ENCODE peak calls at places on chromosomes 12 and 14, in four cellular contexts. One of them, this sample, is unnamed.

GRCh38 chr12:4816776-4817530 is 92.8 kb upstream of the KCNA1 start:
- DNase-seq in K562: no peak
- DNase-seq in HCT116: no peak
- DNase-seq in HepG2: no peak
- DNase-seq in this sample: no peak

GRCh38 chr14:84804498-84805294 is 725.2 kb upstream of the FLRT2 start:
- DNase-seq in K562: no peak
- DNase-seq in HCT116: no peak
- DNase-seq in HepG2: no peak
- DNase-seq in this sample: no peak

GRCh38 chr14:64801800-64802199 is 77.9 kb downstream of the SPTB start:
- DNase-seq in HepG2: peak; percentile 18
- DNase-seq in K562: peak; percentile 25
- DNase-seq in HCT116: no peak
- DNase-seq in this sample: no peak

GRCh38 chr14:58716706-58717105 is 78.9 kb downstream of the DACT1 start:
- DNase-seq in HCT116: no peak
- DNase-seq in HepG2: no peak
- DNase-seq in K562: no peak
- DNase-seq in this sample: no peak

GRCh38 chr14:54257424-54257823 is 139.4 kb upstream of the CDKN3 start:
- DNase-seq in HCT116: no peak
- DNase-seq in K562: no peak
- DNase-seq in HepG2: no peak
- DNase-seq in this sample: no peak

GRCh38 chr12:107513636-107514400 is 171.8 kb upstream of the PWP1 start:
- DNase-seq in K562: no peak
- DNase-seq in HCT116: no peak
- DNase-seq in HepG2: no peak
- DNase-seq in this sample: no peak

GRCh38 chr12:19158909-19159308 is 29.4 kb downstream of the PLEKHA5 start:
- DNase-seq in HepG2: no peak
- DNase-seq in HCT116: no peak
- DNase-seq in K562: no peak
- DNase-seq in this sample: no peak

GRCh38 chr14:91253795-91254323 is 9.4 kb upstream of the GPR68 start:
- DNase-seq in HepG2: no peak
- DNase-seq in K562: no peak
- DNase-seq in HCT116: no peak
- DNase-seq in this sample: no peak

GRCh38 chr14:52129733-52130132 is 60.9 kb upstream of the NID2 start:
- DNase-seq in K562: no peak
- DNase-seq in HepG2: no peak
- DNase-seq in HCT116: no peak
- DNase-seq in this sample: no peak

GRCh38 chr12:25764892-25765291 is 193.6 kb upstream of the RASSF8 start:
- DNase-seq in HCT116: no peak
- DNase-seq in K562: no peak
- DNase-seq in HepG2: no peak
- DNase-seq in this sample: no peak

GRCh38 chr14:55062517-55063351 is 11.3 kb downstream of the MAPK1IP1L start:
- DNase-seq in HepG2: no peak
- DNase-seq in K562: no peak
- DNase-seq in HCT116: no peak
- DNase-seq in this sample: no peak

GRCh38 chr12:1595026-1595561 is 713 bp upstream of the FBXL14 start:
- DNase-seq in HepG2: no peak
- DNase-seq in HCT116: no peak
- DNase-seq in K562: no peak
- DNase-seq in this sample: no peak

GRCh38 chr12:93166891-93167307 is 210.8 kb upstream of the NUDT4 start:
- DNase-seq in HepG2: no peak
- DNase-seq in K562: no peak
- DNase-seq in HCT116: no peak
- DNase-seq in this sample: no peak

GRCh38 chr14:69592923-69593677 is 18.3 kb upstream of the SUSD6 start:
- DNase-seq in HCT116: no peak
- DNase-seq in HepG2: no peak
- DNase-seq in K562: no peak
- DNase-seq in this sample: no peak

GRCh38 chr12:59182660-59183455 is 262.6 kb upstream of the LRIG3 start:
- DNase-seq in HCT116: no peak
- DNase-seq in HepG2: no peak
- DNase-seq in K562: no peak
- DNase-seq in this sample: no peak

GRCh38 chr12:59182191-59182590 is 261.9 kb upstream of the LRIG3 start:
- DNase-seq in HepG2: no peak
- DNase-seq in HCT116: no peak
- DNase-seq in K562: no peak
- DNase-seq in this sample: no peak

GRCh38 chr12:59181378-59181777 is 261.1 kb upstream of the LRIG3 start:
- DNase-seq in HepG2: no peak
- DNase-seq in HCT116: no peak
- DNase-seq in K562: no peak
- DNase-seq in this sample: no peak

GRCh38 chr12:59173696-59174095 is 253.4 kb upstream of the LRIG3 start:
- DNase-seq in K562: no peak
- DNase-seq in HCT116: no peak
- DNase-seq in HepG2: no peak
- DNase-seq in this sample: no peak

DNA sequence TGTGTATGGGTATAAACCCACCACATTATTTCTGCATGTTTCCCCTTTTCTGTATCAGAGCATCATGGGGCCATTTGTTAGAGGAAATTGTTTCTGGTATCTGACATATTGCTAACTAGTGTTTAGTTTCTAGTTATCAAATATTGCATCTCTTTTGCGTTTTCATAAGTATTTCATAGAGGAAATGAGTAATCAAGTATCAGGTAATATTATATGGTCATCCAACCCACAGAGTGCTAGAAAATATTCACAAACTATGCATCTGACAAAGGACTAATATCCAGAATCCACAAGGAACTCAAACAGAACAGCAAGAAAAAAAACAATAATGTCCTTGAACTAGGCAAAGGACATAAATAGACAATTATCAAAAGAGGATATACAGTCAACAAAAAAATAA is 258.9 kb upstream of the LRIG3 start:
- DNase-seq in HCT116: no peak
- DNase-seq in HepG2: no peak
- DNase-seq in K562: no peak
- DNase-seq in this sample: no peak
- TF ChIP-seq TCF7L2 in HCT116: no peak
- TF ChIP-seq TCF7L2 in HepG2: no peak
- TF ChIP-seq TCF7L2 in K562: no peak
- TF ChIP-seq TCF7L2 in this sample: no peak

GRCh38 chr14:99691111-99691885 is 7.2 kb downstream of the CYP46A1 start:
- DNase-seq in K562: no peak
- DNase-seq in HepG2: no peak
- DNase-seq in HCT116: no peak
- DNase-seq in this sample: no peak
- H3K27me3 ChIP-seq in K562: no peaks in the 10 kb centered on the region
- H3K27me3 ChIP-seq in HepG2: no peaks in the 10 kb centered on the region
- H3K27me3 ChIP-seq in HCT116: no peaks in the 10 kb centered on the region
- H3K27me3 ChIP-seq in this sample: peaks cover 2% of the 10 kb centered on the region

GRCh38 chr14:56715938-56716337 is 94.3 kb downstream of the OTX2 start:
- DNase-seq in HCT116: no peak
- DNase-seq in K562: no peak
- DNase-seq in HepG2: no peak
- DNase-seq in this sample: no peak
- TF ChIP-seq CTCF in HCT116: peak; percentile 42
- TF ChIP-seq CTCF in K562: no peak
- TF ChIP-seq CTCF in HepG2: no peak
- TF ChIP-seq CTCF in this sample: no peak

GRCh38 chr12:98699568-98699967 is 54.5 kb downstream of the APAF1 start:
- DNase-seq in K562: no peak
- DNase-seq in HCT116: no peak
- DNase-seq in HepG2: no peak
- DNase-seq in this sample: no peak

GRCh38 chr12:98696036-98696646 is 51.1 kb downstream of the APAF1 start:
- DNase-seq in K562: no peak
- DNase-seq in HepG2: no peak
- DNase-seq in HCT116: no peak
- DNase-seq in this sample: no peak

GRCh38 chr12:98697209-98697608 is 52.1 kb downstream of the APAF1 start:
- DNase-seq in HepG2: no peak
- DNase-seq in HCT116: no peak
- DNase-seq in K562: no peak
- DNase-seq in this sample: no peak

GRCh38 chr12:98701166-98701565 is 56.1 kb downstream of the APAF1 start:
- DNase-seq in HepG2: no peak
- DNase-seq in HCT116: no peak
- DNase-seq in K562: no peak
- DNase-seq in this sample: no peak

DNA sequence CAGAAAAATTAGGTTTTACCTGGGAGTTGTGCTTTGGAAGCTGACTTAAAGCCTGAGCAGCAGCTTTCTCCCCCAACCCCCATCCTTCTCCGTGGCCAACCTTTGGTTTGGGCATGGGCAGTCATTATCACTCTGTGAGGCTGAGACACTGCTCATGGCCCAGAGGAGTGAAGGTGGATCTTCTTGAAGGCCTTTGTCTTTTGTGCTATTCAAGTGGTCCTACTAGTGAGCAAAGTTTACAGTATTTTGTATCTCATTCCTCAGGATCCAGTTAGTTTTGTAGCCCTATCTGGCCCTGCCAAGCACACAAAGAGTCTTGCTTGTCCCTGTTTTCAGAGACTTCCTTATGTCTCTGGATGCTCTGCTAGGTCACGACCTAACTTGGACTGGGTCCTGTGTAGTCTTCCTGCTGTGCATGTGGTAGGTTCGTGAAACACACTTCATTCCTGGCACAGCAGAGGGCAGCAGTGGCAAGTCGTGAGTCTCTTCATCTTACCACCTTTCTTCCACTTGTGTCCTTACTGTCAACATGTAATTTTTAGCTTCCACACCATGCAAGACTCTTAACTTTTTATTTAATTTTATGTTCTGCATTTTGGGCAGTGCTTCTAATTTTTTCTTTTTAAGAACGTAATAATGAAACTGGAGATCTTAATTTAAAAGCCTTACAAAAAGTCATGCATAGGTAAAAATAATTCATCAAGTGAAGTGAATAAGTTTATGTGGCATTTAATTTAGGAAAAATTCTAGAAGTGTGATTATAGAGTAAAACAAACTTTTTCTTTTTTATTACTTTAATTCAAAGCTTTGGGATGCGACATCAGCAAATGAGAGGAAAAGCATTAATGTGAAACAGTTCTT is 53.7 kb downstream of the APAF1 start:
- DNase-seq in HepG2: peak; percentile 39
- DNase-seq in HCT116: peak; percentile 31
- DNase-seq in K562: peak; percentile 37
- DNase-seq in this sample: peak; percentile 38
- TF ChIP-seq TCF7L2 in HepG2: no peak
- TF ChIP-seq TCF7L2 in HCT116: no peak
- TF ChIP-seq TCF7L2 in K562: no peak
- TF ChIP-seq TCF7L2 in this sample: no peak

GRCh38 chr14:23577710-23578392 is 739 bp downstream of the JPH4 start:
- DNase-seq in HCT116: no peak
- DNase-seq in K562: no peak
- DNase-seq in HepG2: no peak
- DNase-seq in this sample: no peak
- H3K27me3 ChIP-seq in HCT116: no peaks in the 10 kb centered on the region
- H3K27me3 ChIP-seq in K562: no peaks in the 10 kb centered on the region
- H3K27me3 ChIP-seq in HepG2: no peaks in the 10 kb centered on the region
- H3K27me3 ChIP-seq in this sample: no peaks in the 10 kb centered on the region

GRCh38 chr12:121061831-121062230 is 22.8 kb upstream of the OASL start:
- DNase-seq in HCT116: peak; percentile 10
- DNase-seq in HepG2: peak; percentile 18
- DNase-seq in K562: no peak
- DNase-seq in this sample: no peak
- TF ChIP-seq CTCF in HCT116: peak; percentile 28
- TF ChIP-seq CTCF in HepG2: peak; percentile 54
- TF ChIP-seq CTCF in K562: peak; percentile 53
- TF ChIP-seq CTCF in this sample: peak; percentile 63

GRCh38 chr12:23209793-23210192 is 584.8 kb downstream of the ETNK1 start:
- DNase-seq in HCT116: no peak
- DNase-seq in K562: no peak
- DNase-seq in HepG2: no peak
- DNase-seq in this sample: no peak

GRCh38 chr12:23202746-23203145 is 577.8 kb downstream of the ETNK1 start:
- DNase-seq in K562: no peak
- DNase-seq in HCT116: no peak
- DNase-seq in HepG2: no peak
- DNase-seq in this sample: no peak

GRCh38 chr12:23210573-23210972 is 585.6 kb downstream of the ETNK1 start:
- DNase-seq in HepG2: no peak
- DNase-seq in HCT116: no peak
- DNase-seq in K562: no peak
- DNase-seq in this sample: no peak

GRCh38 chr12:23204933-23205778 is 580.2 kb downstream of the ETNK1 start:
- DNase-seq in K562: peak; percentile 68
- DNase-seq in HepG2: peak; percentile 54
- DNase-seq in HCT116: peak; percentile 6
- DNase-seq in this sample: peak; percentile 24
- TF ChIP-seq TCF7L2 in K562: no peak
- TF ChIP-seq TCF7L2 in HepG2: no peak
- TF ChIP-seq TCF7L2 in HCT116: no peak
- TF ChIP-seq TCF7L2 in this sample: no peak

DNA sequence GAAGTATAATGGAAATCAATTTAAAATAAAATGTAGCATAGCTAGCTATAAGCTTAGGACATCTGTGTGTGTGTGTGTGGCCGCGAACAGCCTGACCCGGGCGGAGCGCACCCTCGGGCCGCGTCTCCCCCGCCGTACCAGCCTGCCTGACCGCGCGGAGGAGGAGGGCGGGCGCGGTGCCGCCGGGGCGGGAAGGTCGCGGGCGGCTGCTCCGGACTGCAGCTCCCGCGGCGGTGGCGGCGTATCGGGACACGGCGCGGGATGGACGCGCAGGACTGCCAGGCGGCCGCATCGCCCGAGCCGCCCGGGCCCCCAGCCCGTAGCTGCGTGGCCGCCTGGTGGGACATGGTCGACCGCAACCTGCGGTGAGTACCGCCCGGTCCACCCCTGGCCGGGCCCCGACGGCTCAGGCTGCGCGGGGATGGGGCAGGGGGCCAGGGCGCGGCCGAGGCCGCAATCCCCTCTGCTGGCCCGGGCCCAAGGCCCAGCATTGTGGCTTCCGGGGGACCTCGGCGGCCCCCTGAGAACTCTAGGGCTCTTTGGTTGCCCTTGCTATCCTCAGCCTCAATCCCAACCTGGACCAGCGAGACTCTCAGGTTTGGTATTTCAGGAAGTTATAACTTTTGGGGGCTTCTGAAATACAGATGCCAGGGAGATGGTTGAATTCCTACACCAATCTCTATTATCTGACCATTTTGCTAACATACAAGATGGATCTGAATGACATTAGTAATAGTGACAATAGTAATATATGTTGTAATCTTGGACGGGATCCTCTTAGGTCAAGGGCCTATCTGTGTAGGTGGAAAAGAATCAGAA is at the start of gene ABHD12B:
- DNase-seq in HCT116: no peak
- DNase-seq in HepG2: no peak
- DNase-seq in K562: no peak
- DNase-seq in this sample: no peak
- H3K27me3 ChIP-seq in HCT116: peaks cover 3% of the 10 kb centered on the region
- H3K27me3 ChIP-seq in HepG2: no peaks in the 10 kb centered on the region
- H3K27me3 ChIP-seq in K562: peaks cover 8% of the 10 kb centered on the region
- H3K27me3 ChIP-seq in this sample: peaks cover 18% of the 10 kb centered on the region

GRCh38 chr14:32826404-32827082 is 112.1 kb upstream of the NPAS3 start:
- DNase-seq in K562: no peak
- DNase-seq in HepG2: no peak
- DNase-seq in HCT116: no peak
- DNase-seq in this sample: no peak
- TF ChIP-seq CTCF in K562: no peak
- TF ChIP-seq CTCF in HepG2: no peak
- TF ChIP-seq CTCF in HCT116: no peak
- TF ChIP-seq CTCF in this sample: no peak

This sample was measured in Panc1.